ENCODE peak calls at places on chromosome 16, in four cellular contexts. V is PC-3; D is CD8-positive, alpha-beta memory T cell; R is astrocyte. T is an unnamed sample.

GRCh38 chr16:68459457-68459856 is 11.1 kb upstream of the SMPD3 start:
- DNase-seq in D (no peak), V (no peak), R (no peak), T (no peak)

GRCh38 chr16:50601341-50601740 is 53.1 kb downstream of the NKD1 start:
- DNase-seq in D (no peak), V (no peak), R (no peak), T (no peak)

GRCh38 chr16:49530396-49530795 is 156.8 kb downstream of the C16orf78 start:
- DNase-seq in R (no peak), V (no peak), D (no peak), T (no peak)

GRCh38 chr16:28569011-28569410 is 15.3 kb downstream of the SGF29 start:
- DNase-seq in V (no peak), D (no peak), R (peak; percentile 57), T (no peak)

GRCh38 chr16:80233097-80233835 is 307.5 kb upstream of the DYNLRB2 start:
- DNase-seq in D (no peak), R (peak; percentile 30), V (no peak), T (no peak)

GRCh38 chr16:11627292-11627663 is 40.6 kb upstream of the LITAF start:
- DNase-seq in V (no peak), D (no peak), R (no peak), T (no peak)

GRCh38 chr16:22342082-22342481 is 32.3 kb downstream of the CDR2 start:
- DNase-seq in R (no peak), V (no peak), D (no peak), T (no peak)

GRCh38 chr16:84884311-84885023 is 64.7 kb downstream of the CRISPLD2 start:
- DNase-seq in R (peak; percentile 19), V (peak; percentile 30), D (no peak), T (no peak)

GRCh38 chr16:77408607-77409006 is 26.2 kb downstream of the ADAMTS18 start:
- DNase-seq in R (no peak), D (no peak), V (no peak), T (no peak)

GRCh38 chr16:27314161-27314723 is 468 bp downstream of the IL4R start:
- DNase-seq in R (peak; percentile 93), D (peak; percentile 42), V (peak; percentile 78), T (peak; percentile 59)

GRCh38 chr16:84643677-84644076 is 4.6 kb upstream of the KLHL36 start:
- DNase-seq in V (no peak), R (no peak), D (no peak), T (no peak)

GRCh38 chr16:67509016-67509415 is 19.6 kb upstream of the RIPOR1 start:
- DNase-seq in V (no peak), D (peak; percentile 61), R (no peak), T (no peak)

GRCh38 chr16:17305694-17306093 is 165.1 kb downstream of the XYLT1 start:
- DNase-seq in R (no peak), D (no peak), V (no peak), T (no peak)

GRCh38 chr16:84356591-84357116 is 11.7 kb upstream of the ATP2C2 start:
- DNase-seq in D (no peak), R (peak; percentile 23), V (peak; percentile 80), T (no peak)

GRCh38 chr16:3745751-3746355 is 28.5 kb upstream of the TRAP1 start:
- DNase-seq in R (peak; percentile 73), V (no peak), D (no peak), T (no peak)

GRCh38 chr16:85480727-85481101 is 132.4 kb upstream of the GSE1 start:
- DNase-seq in D (no peak), V (no peak), R (no peak), T (no peak)

GRCh38 chr16:47519037-47519436 is 57.9 kb downstream of the PHKB start:
- DNase-seq in V (no peak), D (no peak), R (peak; percentile 12), T (no peak)

GRCh38 chr16:80564394-80564793 is 23.6 kb downstream of the DYNLRB2 start:
- DNase-seq in R (no peak), D (peak; percentile 15), V (no peak), T (no peak)

GRCh38 chr16:51152691-51153261 is 1.7 kb upstream of the SALL1 start:
- DNase-seq in D (no peak), V (no peak), R (peak; percentile 53), T (no peak)

GRCh38 chr16:29994613-29995329 is 646 bp downstream of the HIRIP3 start:
- DNase-seq in R (peak; percentile 14), D (no peak), V (peak; percentile 73), T (peak; percentile 84)

GRCh38 chr16:75402821-75403475 is 30.4 kb downstream of the CFDP1 start:
- DNase-seq in V (peak; percentile 39), D (peak; percentile 27), R (no peak), T (no peak)

GRCh38 chr16:50520451-50521245 is 27.5 kb upstream of the NKD1 start:
- DNase-seq in V (no peak), R (no peak), D (no peak), T (no peak)

GRCh38 chr16:10749680-10750035 is 6.0 kb downstream of the NUBP1 start:
- DNase-seq in V (peak; percentile 4), R (no peak), D (no peak), T (no peak)

GRCh38 chr16:53781023-53781605 is 77.2 kb downstream of the FTO start:
- DNase-seq in D (no peak), R (no peak), V (peak; percentile 71), T (no peak)

GRCh38 chr16:28898266-28898665 is 20.0 kb downstream of the ATP2A1 start:
- DNase-seq in V (no peak), D (no peak), R (peak; percentile 4), T (no peak)

GRCh38 chr16:70250748-70251650 is 741 bp downstream of the EXOSC6 start:
- DNase-seq in V (peak; percentile 23), R (peak; percentile 39), D (no peak), T (peak; percentile 80)

GRCh38 chr16:4766875-4767628 is at the start of gene ZNF500:
- DNase-seq in D (peak; percentile 93), V (peak; percentile 94), R (peak; percentile 88), T (peak; percentile 99)

GRCh38 chr16:4768549-4769305 is 1.8 kb upstream of the ZNF500 start:
- DNase-seq in D (peak; percentile 79), R (peak; percentile 82), V (peak; percentile 91), T (peak; percentile 95)

GRCh38 chr16:4771646-4772045 is 4.7 kb upstream of the ZNF500 start:
- DNase-seq in R (no peak), V (no peak), D (no peak), T (no peak)

GRCh38 chr16:4767872-4768548 is 1.0 kb upstream of the ZNF500 start:
- DNase-seq in R (no peak), V (no peak), D (peak; percentile 10), T (no peak)

GRCh38 chr16:4769306-4769638 is 2.3 kb upstream of the ZNF500 start:
- DNase-seq in R (no peak), V (no peak), D (no peak), T (no peak)
- H3K27ac ChIP-seq in R (no peak overlapping the region), V (no peak overlapping the region), D (no peak overlapping the region), T (no peak overlapping the region)

DNA sequence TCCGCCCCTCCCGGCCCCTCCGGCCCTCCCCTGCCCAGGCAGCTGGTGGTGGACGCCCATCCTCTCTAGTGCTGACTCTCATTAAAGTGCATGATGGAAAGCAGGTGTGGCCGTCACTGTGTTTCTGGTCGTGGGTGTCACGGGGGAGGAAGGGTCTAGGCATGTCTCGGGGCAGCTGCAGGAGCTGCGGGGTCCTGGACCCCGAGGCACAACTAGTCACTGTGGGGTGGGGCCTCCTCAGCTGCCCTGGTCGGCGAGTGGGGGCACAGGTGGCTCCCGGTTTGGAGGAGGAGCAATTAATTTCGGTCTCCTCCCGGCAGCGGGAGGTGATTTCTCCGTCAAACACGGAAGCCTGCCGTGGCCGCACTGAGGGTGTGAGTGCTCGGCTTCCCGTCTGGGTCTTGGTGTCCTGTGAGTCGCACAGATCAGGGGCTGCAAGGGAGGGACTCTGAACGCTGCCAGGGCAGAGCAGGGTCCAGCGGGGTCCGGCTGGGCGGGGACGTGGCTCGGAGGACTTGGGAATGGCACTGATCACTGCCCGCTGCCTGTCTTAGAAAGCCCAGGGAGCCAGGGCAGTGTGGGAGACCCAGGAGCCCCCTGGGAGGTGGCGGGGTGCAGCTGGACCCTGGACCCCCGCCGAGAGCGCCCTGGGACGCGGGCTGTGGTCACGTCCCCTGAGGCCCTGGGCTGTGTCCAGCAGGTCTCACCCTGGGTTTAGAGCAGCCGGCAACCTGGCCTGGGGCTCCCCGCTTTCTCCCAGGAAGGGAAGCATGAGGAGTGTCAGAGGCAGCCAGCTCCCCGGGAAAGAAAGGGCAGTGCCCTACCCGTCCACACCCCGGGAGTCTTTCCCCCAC is 3.3 kb downstream of the TPSD1 start:
- DNase-seq in D (no peak), V (peak; percentile 13), R (no peak), T (no peak)
- H3K4me3 ChIP-seq in D (no peak overlapping the region), V (peak overlapping the region; percentile 54), R (no peak overlapping the region), T (no peak overlapping the region)

DNA sequence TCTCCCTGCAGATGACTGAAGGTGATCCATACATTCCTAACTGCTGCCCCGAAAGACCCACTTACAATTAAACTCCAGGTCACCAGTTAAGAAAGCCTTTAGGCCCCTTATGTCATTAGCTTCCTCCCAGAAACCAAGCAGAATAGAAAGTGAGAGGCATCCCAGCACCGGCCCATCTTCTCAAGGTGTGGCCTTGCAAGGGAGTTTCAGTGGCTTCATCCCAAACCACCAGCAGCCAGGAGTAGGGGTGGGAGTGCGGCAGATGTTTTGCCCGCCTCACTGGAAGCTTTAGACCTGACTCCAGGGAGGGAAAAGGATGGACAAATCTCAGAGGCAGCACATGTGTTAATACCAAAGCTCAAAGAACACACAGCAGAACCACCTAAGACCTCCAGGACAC is 5.1 kb downstream of the ZFHX3 start:
- DNase-seq in R (no peak), V (no peak), D (no peak), T (no peak)
- H3K27ac ChIP-seq in R (no peak overlapping the region), V (no peak overlapping the region), D (no peak overlapping the region), T (no peak overlapping the region)

GRCh38 chr16:87101903-87102302 is 215.3 kb downstream of the C16orf95 start:
- DNase-seq in V (peak; percentile 79), R (peak; percentile 69), D (no peak), T (peak; percentile 59)

GRCh38 chr16:87098361-87098760 is 218.8 kb downstream of the C16orf95 start:
- DNase-seq in D (no peak), R (no peak), V (no peak), T (peak; percentile 94)

GRCh38 chr16:87096746-87097145 is 220.4 kb downstream of the C16orf95 start:
- DNase-seq in R (no peak), V (no peak), D (no peak), T (peak; percentile 60)

GRCh38 chr16:87100306-87101058 is 216.7 kb downstream of the C16orf95 start:
- DNase-seq in V (no peak), D (no peak), R (no peak), T (no peak)

DNA sequence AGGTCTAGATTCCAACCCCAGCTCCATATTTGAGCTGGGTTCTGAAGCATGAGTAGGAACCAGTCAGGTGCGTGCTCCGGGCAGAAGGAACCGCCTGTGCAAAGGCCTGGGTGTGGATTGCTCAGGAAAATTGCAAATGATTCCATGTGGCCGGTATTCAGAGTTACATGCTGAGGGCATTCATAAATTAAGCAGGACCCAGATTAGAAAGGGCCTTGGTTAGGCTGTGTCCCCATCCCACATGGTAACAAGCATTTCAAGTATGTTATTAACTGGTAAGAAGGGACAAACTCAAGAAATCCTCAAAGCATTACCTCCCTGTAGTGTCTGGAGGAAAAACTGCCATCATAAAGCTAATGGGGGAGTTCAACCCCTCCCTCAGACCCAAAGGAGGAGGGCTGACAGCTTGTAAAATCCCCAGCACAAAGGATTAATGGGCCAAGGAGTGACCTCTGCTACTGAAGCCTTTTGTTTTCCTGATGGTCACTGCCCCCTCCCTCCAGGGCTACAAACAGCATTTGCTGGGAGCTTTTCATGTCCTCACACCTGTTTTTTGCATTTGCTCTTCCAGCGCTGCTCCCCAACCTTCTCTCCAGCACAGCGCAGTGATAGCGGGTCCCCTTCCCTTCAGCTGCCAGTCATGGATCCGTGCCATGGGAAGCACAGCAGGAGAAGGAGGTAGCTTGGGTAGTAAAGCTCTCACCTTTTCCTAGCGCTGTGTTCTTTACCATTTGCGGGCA is 218.0 kb downstream of the C16orf95 start:
- DNase-seq in R (no peak), V (no peak), D (no peak), T (peak; percentile 83)
- H3K4me3 ChIP-seq in R (no peak overlapping the region), V (no peak overlapping the region), D (no peak overlapping the region), T (no peak overlapping the region)